ENCODE peak calls at places on chromosome 4, in seven cellular contexts. N, E, A, R, O, I and U are unnamed samples.

GRCh38 chr4:39464886-39465501 is 6.1 kb downstream of the LIAS start:
- DNase-seq in O (peak; percentile 34), I (no peak), E (no peak), N (peak; percentile 88), R (no peak), A (no peak), U (no peak)

GRCh38 chr4:170089743-170090666 is at the start of gene AADAT:
- DNase-seq in O (peak; percentile 89), A (peak; percentile 8), I (no peak), R (peak; percentile 66), E (peak; percentile 73), N (peak; percentile 73), U (no peak)

GRCh38 chr4:8506373-8507250 is 66.0 kb downstream of the TRMT44 start:
- DNase-seq in A (no peak), R (no peak), O (no peak), E (no peak), N (peak; percentile 78), I (no peak), U (no peak)

GRCh38 chr4:152935138-152935537 is 985 bp upstream of the FHDC1 start:
- DNase-seq in A (no peak), O (no peak), E (no peak), R (no peak), I (peak; percentile 16), N (no peak), U (no peak)

GRCh38 chr4:117001077-117001476 is 84.3 kb downstream of the TRAM1L1 start:
- DNase-seq in R (no peak), A (no peak), I (no peak), O (no peak), N (no peak), E (no peak), U (peak; percentile 15)

GRCh38 chr4:20137176-20137575 is 114.5 kb upstream of the SLIT2 start:
- DNase-seq in E (no peak), A (no peak), N (peak; percentile 46), I (no peak), O (no peak), R (no peak), U (no peak)

GRCh38 chr4:67638157-67638556 is 62.8 kb downstream of the UBA6 start:
- DNase-seq in O (no peak), N (no peak), R (no peak), I (no peak), A (no peak), E (no peak), U (no peak)

GRCh38 chr4:81142744-81143143 is 72.3 kb downstream of the PRKG2 start:
- DNase-seq in O (no peak), E (no peak), R (no peak), I (no peak), A (no peak), N (peak; percentile 46), U (no peak)

GRCh38 chr4:74228691-74229640 is 71.0 kb downstream of the MTHFD2L start:
- DNase-seq in O (peak; percentile 68), N (peak; percentile 63), R (peak; percentile 41), E (peak; percentile 60), A (peak; percentile 74), I (peak; percentile 59), U (no peak)

GRCh38 chr4:141971854-141972253 is 335.5 kb downstream of the IL15 start:
- DNase-seq in O (no peak), I (no peak), N (no peak), R (no peak), A (no peak), E (no peak), U (no peak)

GRCh38 chr4:161650812-161651211 is 513.0 kb downstream of the FSTL5 start:
- DNase-seq in R (no peak), A (no peak), N (no peak), E (no peak), O (no peak), I (peak; percentile 5), U (no peak)

GRCh38 chr4:165879581-165879980 is 6.5 kb downstream of the TLL1 start:
- DNase-seq in R (no peak), O (no peak), A (no peak), E (no peak), N (no peak), I (no peak), U (no peak)

GRCh38 chr4:185254434-185254833 is 45.0 kb downstream of the SNX25 start:
- DNase-seq in I (no peak), A (no peak), E (no peak), R (no peak), O (no peak), N (peak; percentile 76), U (no peak)

GRCh38 chr4:108113229-108113628 is 55.5 kb downstream of the LEF1 start:
- DNase-seq in N (no peak), E (no peak), I (no peak), R (no peak), O (no peak), A (no peak), U (no peak)

GRCh38 chr4:57282556-57283310 is 172.5 kb upstream of the IGFBP7 start:
- DNase-seq in E (no peak), A (no peak), I (no peak), R (no peak), N (no peak), O (no peak), U (no peak)

GRCh38 chr4:105560488-105560887 is 8.1 kb downstream of the ARHGEF38 start:
- DNase-seq in R (no peak), E (no peak), I (no peak), A (no peak), O (no peak), N (peak; percentile 10), U (no peak)

GRCh38 chr4:78308517-78308916 is 243.1 kb upstream of the ANXA3 start:
- DNase-seq in N (no peak), A (no peak), I (no peak), O (no peak), R (no peak), E (no peak), U (no peak)

GRCh38 chr4:8704632-8705031 is 112.1 kb downstream of the CPZ start:
- DNase-seq in N (no peak), I (no peak), O (no peak), E (no peak), R (no peak), A (no peak), U (no peak)

GRCh38 chr4:181897935-181898334 is 345.3 kb upstream of the TENM3 start:
- DNase-seq in R (no peak), A (no peak), I (no peak), O (no peak), E (no peak), N (peak; percentile 95), U (no peak)

GRCh38 chr4:52837716-52838558 is 24.2 kb upstream of the RASL11B start:
- DNase-seq in R (no peak), O (no peak), E (no peak), A (no peak), N (peak; percentile 87), I (no peak), U (peak; percentile 29)

GRCh38 chr4:8817813-8818062 is 53.9 kb downstream of the HMX1 start:
- DNase-seq in I (no peak), E (no peak), O (no peak), A (no peak), N (no peak), R (no peak), U (no peak)

GRCh38 chr4:108216510-108216909 is 47.8 kb upstream of the LEF1 start:
- DNase-seq in R (no peak), N (no peak), I (no peak), E (no peak), O (no peak), A (no peak), U (no peak)

GRCh38 chr4:140047017-140047640 is 106.9 kb downstream of the MAML3 start:
- DNase-seq in I (no peak), E (no peak), A (no peak), R (peak; percentile 40), O (no peak), N (peak; percentile 36), U (no peak)

GRCh38 chr4:24070117-24070516 is 180.3 kb upstream of the PPARGC1A start:
- DNase-seq in N (peak; percentile 91), A (no peak), O (no peak), E (no peak), R (no peak), I (no peak), U (no peak)

GRCh38 chr4:80103615-80104014 is 30.6 kb upstream of the ANTXR2 start:
- DNase-seq in A (no peak), I (no peak), E (no peak), O (no peak), R (peak; percentile 47), N (no peak), U (no peak)

GRCh38 chr4:184506527-184507121 is 32.3 kb upstream of the IRF2 start:
- DNase-seq in E (no peak), N (no peak), A (no peak), I (peak; percentile 76), O (peak; percentile 18), R (no peak), U (no peak)

GRCh38 chr4:130479020-130479419 is 1383.1 kb downstream of the C4orf33 start:
- DNase-seq in I (no peak), R (no peak), N (peak; percentile 8), E (no peak), A (no peak), O (no peak), U (no peak)

GRCh38 chr4:76755756-76756155 is 142.2 kb downstream of the SOWAHB start:
- DNase-seq in R (no peak), N (peak; percentile 57), E (no peak), A (no peak), O (no peak), I (no peak), U (no peak)

GRCh38 chr4:47703008-47703407 is 134.9 kb downstream of the CORIN start:
- DNase-seq in E (no peak), I (no peak), N (no peak), O (no peak), A (no peak), R (no peak), U (no peak)

GRCh38 chr4:91113130-91113706 is 986.0 kb downstream of the CCSER1 start:
- DNase-seq in N (peak; percentile 20), E (peak; percentile 61), O (peak; percentile 42), A (no peak), R (peak; percentile 25), I (no peak), U (no peak)

GRCh38 chr4:3706565-3707422 is 59.4 kb upstream of the ADRA2C start:
- DNase-seq in R (no peak), O (no peak), A (no peak), E (no peak), I (no peak), N (no peak), U (no peak)

GRCh38 chr4:166003811-166004210 is 130.8 kb downstream of the TLL1 start:
- DNase-seq in E (no peak), R (no peak), I (no peak), N (peak; percentile 8), A (no peak), O (no peak), U (no peak)

GRCh38 chr4:53863163-53863562 is 201.2 kb downstream of the CHIC2 start:
- DNase-seq in I (no peak), N (peak; percentile 69), E (no peak), R (no peak), A (no peak), O (no peak), U (no peak)

GRCh38 chr4:163139048-163139447 is 27.6 kb downstream of the NAF1 start:
- DNase-seq in O (no peak), I (no peak), E (no peak), A (no peak), R (no peak), N (no peak), U (no peak)